ENCODE peak calls at places on chromosomes 3 and 15, in six cellular contexts. N is cardiac muscle cell, I is lower lobe of right lung, R is right atrium auricular region, E is GM12878, C is IMR-90. L is an unnamed sample.
A peak's percentile ranks its signal among the peaks of the same experiment; 100 is the strongest.

GRCh38 chr15:46502668-46503067 is 867.8 kb downstream of the SQOR start:
- DNase-seq in E (no peak), N (peak; percentile 2), I (no peak), R (no peak), C (no peak), L (no peak)

GRCh38 chr15:99149366-99149765 is 44.5 kb downstream of the SYNM start:
- DNase-seq in C (no peak), I (no peak), E (no peak), N (no peak), R (no peak), L (no peak)

GRCh38 chr15:90619468-90619867 is 89.7 kb downstream of the CRTC3 start:
- DNase-seq in I (no peak), C (no peak), N (no peak), E (no peak), R (no peak), L (no peak)

GRCh38 chr3:53236112-53236841 is 19.5 kb downstream of the TKT start:
- DNase-seq in R (peak; percentile 79), N (peak; percentile 32), I (peak; percentile 78), E (no peak), C (peak; percentile 93), L (no peak)

GRCh38 chr3:196422976-196423781 is 9.0 kb downstream of the UBXN7 start:
- DNase-seq in E (no peak), N (peak; percentile 36), C (no peak), I (peak; percentile 53), R (peak; percentile 76), L (no peak)

GRCh38 chr15:95922431-95922830 is 408.1 kb upstream of the NR2F2 start:
- DNase-seq in R (no peak), N (no peak), E (peak; percentile 26), C (no peak), I (no peak), L (no peak)

GRCh38 chr15:51576911-51577500 is 45.6 kb downstream of the DMXL2 start:
- DNase-seq in N (no peak), R (no peak), I (no peak), E (no peak), C (peak; percentile 19), L (no peak)

GRCh38 chr3:155519081-155519480 is 225.6 kb upstream of the STRIT1 start:
- DNase-seq in I (no peak), C (no peak), N (no peak), R (no peak), E (no peak), L (no peak)

GRCh38 chr15:35061171-35062163 is 23.6 kb downstream of the NANOGP8 start:
- DNase-seq in R (no peak), I (no peak), N (no peak), E (no peak), C (no peak), L (no peak)

GRCh38 chr3:126936853-126937395 is 46.0 kb upstream of the PLXNA1 start:
- DNase-seq in C (no peak), E (no peak), R (no peak), N (no peak), I (no peak), L (no peak)

GRCh38 chr3:63832395-63832794 is 13.3 kb downstream of the C3orf49 start:
- DNase-seq in E (no peak), N (no peak), C (no peak), R (no peak), I (no peak), L (no peak)

GRCh38 chr3:172201136-172201989 is 162.0 kb downstream of the FNDC3B start:
- DNase-seq in I (peak; percentile 73), N (no peak), E (no peak), C (peak; percentile 98), R (peak; percentile 90), L (no peak)

GRCh38 chr15:32677238-32677750 is 35.8 kb downstream of the SCG5 start:
- DNase-seq in N (no peak), R (no peak), I (no peak), E (no peak), C (no peak), L (no peak)

GRCh38 chr3:25007974-25008658 is 419.9 kb upstream of the RARB start:
- DNase-seq in N (no peak), I (no peak), E (peak; percentile 15), R (no peak), C (no peak), L (no peak)

GRCh38 chr3:43389388-43390254 is 103.3 kb downstream of the SNRK start:
- DNase-seq in N (no peak), I (peak; percentile 61), E (peak; percentile 19), R (peak; percentile 81), C (peak; percentile 88), L (no peak)

GRCh38 chr3:15796771-15797599 is 794 bp downstream of the ANKRD28 start:
- DNase-seq in N (peak; percentile 8), I (no peak), R (no peak), E (no peak), C (peak; percentile 77), L (no peak)

GRCh38 chr15:92915766-92916435 is 15.8 kb downstream of the CHD2 start:
- DNase-seq in E (no peak), I (no peak), R (no peak), N (no peak), C (peak; percentile 47), L (no peak)

GRCh38 chr15:67164401-67164791 is 90.1 kb downstream of the AAGAB start:
- DNase-seq in I (peak; percentile 61), E (no peak), C (no peak), R (no peak), N (peak; percentile 81), L (no peak)

GRCh38 chr15:67165653-67166260 is 88.7 kb downstream of the AAGAB start:
- DNase-seq in C (no peak), R (no peak), N (no peak), E (no peak), I (no peak), L (no peak)

GRCh38 chr15:67164811-67165652 is 89.4 kb downstream of the AAGAB start:
- DNase-seq in C (peak; percentile 70), R (no peak), N (peak; percentile 55), E (no peak), I (no peak), L (no peak)

GRCh38 chr15:67167131-67167530 is 87.3 kb downstream of the AAGAB start:
- DNase-seq in E (no peak), R (no peak), C (no peak), N (no peak), I (no peak), L (no peak)

GRCh38 chr15:67166280-67167009 is 88.0 kb downstream of the AAGAB start:
- DNase-seq in I (no peak), N (no peak), R (no peak), C (no peak), E (no peak), L (no peak)
- H3K27ac ChIP-seq in I (no peak overlapping the region), N (no peak overlapping the region), R (peak overlapping the region; percentile 22), C (peak overlapping the region; percentile 89), E (no peak overlapping the region), L (peak overlapping the region; percentile 25)

GRCh38 chr3:70108072-70108471 is 108.5 kb downstream of the SAMMSON start:
- DNase-seq in E (no peak), N (no peak), C (peak; percentile 4), R (no peak), I (peak; percentile 54), L (no peak)
- H3K4me1 ChIP-seq in E (no peaks in the 10 kb centered on the region), N (no peaks in the 10 kb centered on the region), C (no peaks in the 10 kb centered on the region), R (no peaks in the 10 kb centered on the region), I (no peaks in the 10 kb centered on the region), L (no peaks in the 10 kb centered on the region)

GRCh38 chr3:128074851-128075515 is 22.7 kb downstream of the SEC61A1 start:
- DNase-seq in N (no peak), E (no peak), C (no peak), R (no peak), I (no peak), L (no peak)
- H3K4me3 ChIP-seq in N (peak overlapping the region; percentile 31), E (no peak overlapping the region), C (peak overlapping the region; percentile 17), R (no peak overlapping the region), I (peak overlapping the region; percentile 58), L (peak overlapping the region; percentile 48)

GRCh38 chr3:20012164-20012563 is at the start of gene PP2D1:
- DNase-seq in I (no peak), E (no peak), R (no peak), C (no peak), N (no peak), L (no peak)
- H3K27ac ChIP-seq in I (no peak within 1 kb of the TSS), E (no peak within 1 kb of the TSS), R (no peak within 1 kb of the TSS), C (no peak within 1 kb of the TSS), N (no peak within 1 kb of the TSS), L (no peak within 1 kb of the TSS)

GRCh38 chr3:114504941-114505632 is 211.3 kb downstream of the TIGIT start:
- DNase-seq in N (no peak), E (no peak), C (peak; percentile 20), R (no peak), I (no peak), L (no peak)
- H3K4me1 ChIP-seq in N (no peaks in the 10 kb centered on the region), E (peaks cover 7% of the 10 kb centered on the region), C (peaks cover 10% of the 10 kb centered on the region), R (no peaks in the 10 kb centered on the region), I (no peaks in the 10 kb centered on the region), L (peaks cover 14% of the 10 kb centered on the region)